ENCODE peak calls at places on chromosomes 1 and 21, in seven cellular contexts. M is adrenal gland; U is AG10803; K is progenitor cell of endocrine pancreas; B is CD8-positive, alpha-beta T cell; X is epithelial cell of esophagus; F is fibroblast of mammary gland. P is an unnamed sample.

GRCh38 chr21:41926807-41927171 is 27.0 kb downstream of the C2CD2 start:
- DNase-seq in X (no peak), M (no peak), K (no peak), B (no peak), F (no peak), U (no peak), P (no peak)

GRCh38 chr1:46487818-46488218 is 1.8 kb upstream of the DMBX1 start:
- DNase-seq in B (no peak), K (no peak), F (peak), X (peak), M (no peak), U (no peak), P (no peak)

GRCh38 chr1:240405751-240406150 is 206.2 kb downstream of the GREM2 start:
- DNase-seq in F (no peak), K (no peak), B (no peak), X (no peak), M (no peak), U (no peak), P (no peak)

GRCh38 chr1:156860113-156860638 is 489 bp upstream of the NTRK1 start:
- DNase-seq in B (peak), F (peak), X (peak), U (peak), K (peak), M (peak), P (no peak)

GRCh38 chr21:45511007-45511406 is 31.2 kb downstream of the SLC19A1 start:
- DNase-seq in U (no peak), M (no peak), X (no peak), K (no peak), F (no peak), B (no peak), P (no peak)

GRCh38 chr1:10387611-10388386 is 11.1 kb upstream of the PGD start:
- DNase-seq in U (peak), F (peak), B (no peak), K (no peak), X (peak), M (no peak), P (no peak)

GRCh38 chr1:28887418-28887834 is 26.9 kb upstream of the EPB41 start:
- DNase-seq in U (no peak), M (peak), F (no peak), B (peak), X (no peak), K (no peak), P (no peak)

GRCh38 chr1:85584923-85585322 is 4.4 kb downstream of the CCN1 start:
- DNase-seq in U (peak), K (no peak), M (no peak), X (no peak), F (peak), B (no peak), P (no peak)

GRCh38 chr1:209601809-209602657 is 18.5 kb downstream of the CAMK1G start:
- DNase-seq in B (no peak), F (peak), M (peak), X (peak), K (no peak), U (peak), P (no peak)

GRCh38 chr1:201469645-201470074 is 672 bp upstream of the PHLDA3 start:
- DNase-seq in U (no peak), F (no peak), K (no peak), M (no peak), B (no peak), X (no peak), P (no peak)

GRCh38 chr1:114032271-114033218 is 53.3 kb downstream of the OLFML3 start:
- DNase-seq in M (peak), F (peak), X (peak), U (peak), B (no peak), K (no peak), P (no peak)

GRCh38 chr1:20634594-20635084 is 1.4 kb downstream of the PINK1 start:
- DNase-seq in X (peak), K (no peak), M (peak), B (no peak), U (peak), F (peak), P (no peak)

GRCh38 chr1:50066806-50067205 is 41.9 kb upstream of the ELAVL4 start:
- DNase-seq in U (no peak), K (no peak), B (no peak), F (no peak), M (no peak), X (no peak), P (no peak)

GRCh38 chr1:115462677-115463076 is 124.6 kb upstream of the NGF start:
- DNase-seq in B (no peak), K (no peak), X (no peak), F (no peak), M (no peak), U (no peak), P (no peak)

GRCh38 chr1:53172751-53173498 is 23.7 kb upstream of the CPT2 start:
- DNase-seq in K (no peak), X (no peak), B (no peak), F (peak), M (no peak), U (peak), P (no peak)

GRCh38 chr1:53896673-53897229 is 2.8 kb downstream of the DIO1 start:
- DNase-seq in U (peak), B (no peak), K (no peak), X (peak), M (peak), F (peak), P (no peak)

GRCh38 chr1:72037745-72038343 is 244.5 kb downstream of the NEGR1 start:
- DNase-seq in K (no peak), U (peak), M (peak), X (peak), B (no peak), F (peak), P (no peak)

GRCh38 chr1:108057536-108057935 is 92.6 kb upstream of the VAV3 start:
- DNase-seq in U (no peak), K (no peak), X (peak), B (no peak), F (peak), M (peak), P (no peak)

GRCh38 chr1:58031416-58031815 is 515.1 kb downstream of the OMA1 start:
- DNase-seq in U (no peak), M (no peak), F (no peak), X (no peak), K (no peak), B (no peak), P (no peak)

GRCh38 chr1:72075411-72075810 is 206.9 kb downstream of the NEGR1 start:
- DNase-seq in X (no peak), M (no peak), B (no peak), U (no peak), F (no peak), K (no peak), P (no peak)

GRCh38 chr1:70090875-70091274 is 114.5 kb downstream of the LRRC40 start:
- DNase-seq in K (no peak), F (peak), U (peak), M (no peak), X (peak), B (no peak), P (no peak)

GRCh38 chr1:190119683-190120082 is 358.0 kb downstream of the BRINP3 start:
- DNase-seq in B (no peak), F (no peak), U (no peak), M (no peak), X (no peak), K (no peak), P (no peak)

GRCh38 chr1:190126728-190127127 is 350.9 kb downstream of the BRINP3 start:
- DNase-seq in F (no peak), B (no peak), X (no peak), K (no peak), U (no peak), M (no peak), P (no peak)

GRCh38 chr1:190129367-190129766 is 348.3 kb downstream of the BRINP3 start:
- DNase-seq in X (no peak), B (no peak), K (no peak), F (no peak), M (no peak), U (no peak), P (no peak)

DNA sequence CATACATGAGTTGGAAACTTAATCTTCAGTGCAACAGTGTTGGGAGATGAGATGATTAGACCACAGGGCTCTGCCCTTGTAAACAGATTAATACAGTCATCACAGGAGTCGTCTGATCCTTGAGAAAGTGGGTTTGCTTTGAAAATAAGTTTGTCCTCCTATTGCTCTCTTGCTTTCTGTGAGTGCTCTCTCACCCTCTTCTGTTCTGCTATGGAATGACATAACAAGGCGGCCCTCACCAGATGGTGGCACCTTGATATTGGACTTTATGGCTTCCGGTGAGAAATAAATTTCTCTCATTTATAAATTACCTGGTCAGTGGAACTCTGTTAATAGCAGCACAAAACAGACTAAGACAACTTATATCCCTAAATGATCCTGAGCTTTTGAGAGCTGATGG is 353.6 kb downstream of the BRINP3 start:
- DNase-seq in X (no peak), B (no peak), F (no peak), K (no peak), M (no peak), U (no peak), P (no peak)
- TF ChIP-seq CTCF in X (peak), B (no peak), F (no peak), K (no peak), M (no peak), U (no peak), P (no peak)

DNA sequence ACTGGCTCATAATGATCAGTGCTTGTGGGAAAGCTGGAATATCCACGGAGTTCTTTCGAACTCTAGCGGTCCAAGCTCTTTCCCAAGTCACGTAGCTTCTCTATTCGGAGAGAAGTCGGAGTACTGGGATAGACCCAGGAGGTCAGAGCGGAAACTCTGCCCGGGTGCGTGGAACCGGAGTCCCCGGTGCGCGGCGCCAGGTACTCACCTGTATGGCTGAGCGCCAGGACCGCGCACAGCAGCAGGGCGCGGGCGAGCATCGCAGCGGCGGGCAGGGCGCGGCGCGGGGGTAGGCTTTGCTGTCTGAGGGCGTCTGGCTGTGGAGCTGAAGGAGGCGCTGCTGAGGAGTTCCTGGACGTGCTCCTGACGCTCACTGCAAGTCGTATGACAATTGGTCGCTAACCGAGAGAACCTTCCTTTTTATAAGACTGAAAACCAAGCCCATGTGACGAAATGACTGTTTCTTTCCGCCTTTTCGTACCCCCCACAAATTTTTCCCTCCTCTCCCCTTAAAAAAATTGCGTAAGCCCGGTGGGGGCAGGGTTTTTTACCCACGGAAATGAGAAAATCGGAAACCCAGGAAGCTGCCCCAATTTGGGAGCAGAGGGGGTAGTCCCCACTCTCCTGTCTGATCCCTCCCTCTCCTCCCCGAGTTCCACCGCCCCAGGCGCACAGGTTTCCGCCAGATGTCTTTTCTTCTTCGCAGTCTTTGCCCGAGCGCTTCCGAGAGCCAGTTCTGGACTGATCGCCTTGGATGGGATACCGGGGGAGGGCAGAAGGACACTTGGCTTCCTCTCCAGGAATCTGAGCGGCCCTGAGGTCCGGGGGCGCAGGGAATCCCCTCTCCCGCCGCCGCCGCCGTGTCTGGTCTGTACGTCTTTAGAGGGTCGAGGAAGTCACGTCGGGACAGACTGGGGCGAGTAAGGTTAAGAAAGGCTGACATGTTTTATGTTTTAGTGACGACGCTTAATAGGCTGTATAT is at the start of gene PTGS2:
- DNase-seq in F (peak), M (peak), U (peak), B (peak), K (peak), X (peak), P (peak)
- TF ChIP-seq CTCF in F (peak), M (no peak), U (peak), B (no peak), K (peak), X (peak), P (peak)

GRCh38 chr1:24112381-24113169 is 640 bp upstream of the MYOM3 start:
- DNase-seq in K (no peak), F (peak), M (peak), X (peak), B (peak), U (peak), P (no peak)
- TF ChIP-seq CTCF in K (peak), F (peak), M (peak), X (peak), B (no peak), U (peak), P (no peak)

DNA sequence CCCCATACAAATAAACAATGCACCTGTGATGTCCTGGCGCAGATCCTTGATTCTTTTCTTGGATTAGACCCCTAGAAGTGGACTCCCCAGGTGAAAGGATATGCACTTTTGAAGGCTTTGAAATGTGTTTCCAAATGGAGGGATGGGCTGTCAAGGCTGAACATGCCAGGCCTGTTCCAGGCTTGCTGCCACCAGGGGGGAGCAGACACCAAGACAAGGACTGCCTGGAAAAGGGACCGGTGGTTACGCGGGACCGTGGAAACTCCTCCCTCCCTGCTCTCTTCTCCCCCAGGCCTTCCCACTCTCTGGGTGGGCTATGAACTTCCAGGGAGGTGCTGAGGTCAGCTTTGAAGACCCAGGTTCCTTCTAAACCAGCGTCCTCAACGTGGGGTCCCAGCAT is 12.7 kb downstream of the C1QB start:
- DNase-seq in M (no peak), B (no peak), F (peak), U (peak), K (peak), X (peak), P (no peak)
- TF ChIP-seq CTCF in M (peak), B (no peak), F (peak), U (peak), K (peak), X (peak), P (peak)

GRCh38 chr21:25887166-25887565 is 152.4 kb downstream of the GABPA start:
- DNase-seq in F (peak), B (no peak), X (no peak), M (no peak), U (no peak), K (no peak), P (no peak)
- TF ChIP-seq CTCF in F (no peak), B (no peak), X (no peak), M (no peak), U (no peak), K (peak), P (no peak)

GRCh38 chr1:15540201-15540600 is 13.6 kb downstream of the DNAJC16 start:
- DNase-seq in X (no peak), M (no peak), F (peak), U (peak), B (no peak), K (no peak), P (no peak)

GRCh38 chr1:15542685-15543588 is 16.3 kb downstream of the DNAJC16 start:
- DNase-seq in B (no peak), K (no peak), U (no peak), X (no peak), M (no peak), F (no peak), P (no peak)

GRCh38 chr1:15541231-15541792 is 14.7 kb downstream of the DNAJC16 start:
- DNase-seq in B (no peak), U (no peak), X (no peak), K (no peak), F (no peak), M (no peak), P (no peak)

GRCh38 chr1:15543589-15544568 is 17.2 kb downstream of the DNAJC16 start:
- DNase-seq in K (no peak), B (no peak), U (peak), M (no peak), X (no peak), F (peak), P (no peak)

GRCh38 chr1:15538750-15539149 is 12.1 kb downstream of the DNAJC16 start:
- DNase-seq in U (no peak), F (no peak), K (no peak), X (peak), B (no peak), M (no peak), P (no peak)
- TF ChIP-seq CTCF in U (no peak), F (no peak), K (no peak), X (no peak), B (no peak), M (no peak), P (no peak)

GRCh38 chr1:3482590-3482899 is 28.1 kb downstream of the ARHGEF16 start:
- DNase-seq in B (no peak), X (no peak), U (no peak), F (no peak), M (no peak), K (no peak), P (no peak)
- TF ChIP-seq CTCF in B (no peak), X (peak), U (peak), F (no peak), M (no peak), K (no peak), P (no peak)

DNA sequence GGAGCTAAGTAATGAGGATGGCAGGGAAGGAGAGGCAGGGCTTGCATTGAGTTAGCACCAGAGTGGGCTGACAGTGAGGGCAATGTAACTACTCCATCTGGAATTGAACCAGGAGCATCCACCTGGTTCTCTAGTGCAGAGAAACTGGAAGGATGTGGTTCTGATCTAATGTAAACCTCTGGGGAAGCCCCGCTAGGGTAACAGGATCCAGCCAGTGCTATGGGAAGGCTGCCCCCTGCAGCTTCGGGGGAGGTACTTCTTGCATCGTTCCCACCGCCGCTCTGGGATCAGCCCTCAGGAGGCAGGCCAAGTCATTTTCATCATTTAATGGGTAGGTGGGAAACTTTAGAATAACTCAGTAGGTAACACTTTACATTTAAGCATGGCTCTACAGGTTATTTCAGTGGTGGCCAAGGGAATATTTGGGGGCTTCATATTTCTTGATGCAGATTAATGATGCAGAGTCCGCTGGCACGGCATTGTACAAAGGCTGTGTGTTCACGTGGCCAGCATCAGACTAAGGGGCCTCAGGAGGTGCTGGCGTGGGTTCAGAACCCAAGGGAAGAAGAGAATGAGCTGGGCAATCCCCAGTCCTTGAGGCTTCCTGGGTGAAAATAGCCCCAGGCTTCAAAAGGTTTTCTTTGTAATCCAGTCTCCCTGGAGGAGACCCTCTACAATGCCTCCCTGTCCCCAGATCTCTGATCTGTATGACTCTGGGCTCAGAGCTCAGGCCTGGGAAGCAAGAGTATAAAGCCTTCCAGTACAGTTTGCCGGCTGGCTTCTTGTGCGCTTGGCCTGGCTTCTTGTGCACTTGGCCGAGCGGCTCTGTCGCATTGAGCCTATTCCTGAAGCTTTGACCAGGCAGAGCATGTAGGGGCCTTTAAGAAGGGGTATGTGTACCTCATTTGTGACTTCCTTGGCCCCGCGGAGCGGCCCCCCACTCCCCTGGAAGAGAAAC is 26.4 kb upstream of the KAZN start:
- DNase-seq in B (no peak), F (peak), M (peak), K (no peak), U (no peak), X (no peak), P (no peak)
- TF ChIP-seq CTCF in B (no peak), F (peak), M (peak), K (peak), U (peak), X (no peak), P (no peak)